ENCODE peak calls at places on chromosomes 16 and 17, in nine cellular contexts. One of them, this sample, is unnamed. For H3K4me1, the result is how much of the 10 kb centered on the place peaks cover.

GRCh38 chr16:16041196-16041892 is 91.9 kb downstream of the ABCC1 start:
- DNase-seq in HCT116: no peak
- DNase-seq in mammary epithelial cell: no peak
- DNase-seq in prostate gland: peak
- DNase-seq in uterus: no peak
- DNase-seq in upper lobe of right lung: no peak
- DNase-seq in adrenal gland: no peak
- DNase-seq in upper lobe of left lung: no peak
- DNase-seq in pancreas: no peak
- DNase-seq in this sample: no peak

GRCh38 chr17:59837362-59838195 is 55.2 kb downstream of the TUBD1 start:
- DNase-seq in prostate gland: peak
- DNase-seq in uterus: peak
- DNase-seq in HCT116: peak
- DNase-seq in upper lobe of left lung: no peak
- DNase-seq in adrenal gland: peak
- DNase-seq in mammary epithelial cell: peak
- DNase-seq in upper lobe of right lung: no peak
- DNase-seq in pancreas: peak
- DNase-seq in this sample: peak

GRCh38 chr17:75476274-75476673 is 19.8 kb downstream of the TMEM94 start:
- DNase-seq in uterus: peak
- DNase-seq in prostate gland: no peak
- DNase-seq in HCT116: no peak
- DNase-seq in adrenal gland: peak
- DNase-seq in upper lobe of right lung: no peak
- DNase-seq in upper lobe of left lung: no peak
- DNase-seq in pancreas: no peak
- DNase-seq in mammary epithelial cell: no peak
- DNase-seq in this sample: no peak

GRCh38 chr17:78883533-78884131 is 19.4 kb downstream of the CEP295NL start:
- DNase-seq in upper lobe of left lung: peak
- DNase-seq in uterus: peak
- DNase-seq in HCT116: peak
- DNase-seq in pancreas: peak
- DNase-seq in adrenal gland: peak
- DNase-seq in upper lobe of right lung: peak
- DNase-seq in prostate gland: peak
- DNase-seq in mammary epithelial cell: peak
- DNase-seq in this sample: peak

GRCh38 chr17:1590031-1590746 is 27.6 kb upstream of the PITPNA start:
- DNase-seq in uterus: peak
- DNase-seq in adrenal gland: peak
- DNase-seq in prostate gland: no peak
- DNase-seq in upper lobe of left lung: no peak
- DNase-seq in mammary epithelial cell: peak
- DNase-seq in upper lobe of right lung: no peak
- DNase-seq in HCT116: peak
- DNase-seq in pancreas: no peak
- DNase-seq in this sample: peak

GRCh38 chr16:4850211-4850610 is 2.9 kb downstream of the UBN1 start:
- DNase-seq in upper lobe of left lung: no peak
- DNase-seq in pancreas: no peak
- DNase-seq in prostate gland: no peak
- DNase-seq in upper lobe of right lung: no peak
- DNase-seq in mammary epithelial cell: no peak
- DNase-seq in HCT116: no peak
- DNase-seq in adrenal gland: no peak
- DNase-seq in uterus: no peak
- DNase-seq in this sample: no peak

GRCh38 chr16:75122609-75123008 is 6.0 kb upstream of the LDHD start:
- DNase-seq in upper lobe of right lung: no peak
- DNase-seq in pancreas: no peak
- DNase-seq in mammary epithelial cell: no peak
- DNase-seq in upper lobe of left lung: no peak
- DNase-seq in prostate gland: no peak
- DNase-seq in adrenal gland: no peak
- DNase-seq in HCT116: no peak
- DNase-seq in uterus: no peak
- DNase-seq in this sample: no peak

GRCh38 chr16:89646906-89647305 is 10.6 kb downstream of the CHMP1A start:
- DNase-seq in uterus: no peak
- DNase-seq in upper lobe of right lung: no peak
- DNase-seq in HCT116: no peak
- DNase-seq in pancreas: no peak
- DNase-seq in upper lobe of left lung: no peak
- DNase-seq in adrenal gland: no peak
- DNase-seq in prostate gland: no peak
- DNase-seq in mammary epithelial cell: peak
- DNase-seq in this sample: no peak

GRCh38 chr16:56310685-56311084 is 114.7 kb downstream of the AMFR start:
- DNase-seq in mammary epithelial cell: no peak
- DNase-seq in uterus: no peak
- DNase-seq in upper lobe of right lung: no peak
- DNase-seq in pancreas: no peak
- DNase-seq in prostate gland: no peak
- DNase-seq in upper lobe of left lung: no peak
- DNase-seq in HCT116: no peak
- DNase-seq in adrenal gland: no peak
- DNase-seq in this sample: no peak

GRCh38 chr17:74427048-74427762 is 4.7 kb upstream of the GPRC5C start:
- DNase-seq in pancreas: peak
- DNase-seq in upper lobe of left lung: no peak
- DNase-seq in HCT116: no peak
- DNase-seq in adrenal gland: no peak
- DNase-seq in prostate gland: peak
- DNase-seq in mammary epithelial cell: peak
- DNase-seq in uterus: no peak
- DNase-seq in upper lobe of right lung: peak
- DNase-seq in this sample: peak

GRCh38 chr17:66964083-66964771 is at the start of gene CACNG4:
- DNase-seq in HCT116: no peak
- DNase-seq in upper lobe of left lung: peak
- DNase-seq in mammary epithelial cell: no peak
- DNase-seq in uterus: no peak
- DNase-seq in adrenal gland: no peak
- DNase-seq in prostate gland: no peak
- DNase-seq in upper lobe of right lung: no peak
- DNase-seq in pancreas: no peak
- DNase-seq in this sample: no peak
- H3K4me3 ChIP-seq in HCT116: no peak
- H3K4me3 ChIP-seq in upper lobe of left lung: peak
- H3K4me3 ChIP-seq in mammary epithelial cell: peak
- H3K4me3 ChIP-seq in uterus: peak
- H3K4me3 ChIP-seq in adrenal gland: no peak
- H3K4me3 ChIP-seq in prostate gland: peak
- H3K4me3 ChIP-seq in upper lobe of right lung: peak
- H3K4me3 ChIP-seq in pancreas: peak
- H3K4me3 ChIP-seq in this sample: peak

GRCh38 chr16:17377360-17378324 is 93.1 kb downstream of the XYLT1 start:
- DNase-seq in adrenal gland: no peak
- DNase-seq in upper lobe of left lung: no peak
- DNase-seq in HCT116: no peak
- DNase-seq in upper lobe of right lung: no peak
- DNase-seq in pancreas: no peak
- DNase-seq in prostate gland: no peak
- DNase-seq in uterus: peak
- DNase-seq in mammary epithelial cell: no peak
- DNase-seq in this sample: no peak

GRCh38 chr16:17372383-17372782 is 98.4 kb downstream of the XYLT1 start:
- DNase-seq in pancreas: no peak
- DNase-seq in upper lobe of left lung: no peak
- DNase-seq in mammary epithelial cell: no peak
- DNase-seq in adrenal gland: no peak
- DNase-seq in prostate gland: no peak
- DNase-seq in upper lobe of right lung: no peak
- DNase-seq in HCT116: no peak
- DNase-seq in uterus: no peak
- DNase-seq in this sample: no peak

GRCh38 chr16:17373533-17373932 is 97.2 kb downstream of the XYLT1 start:
- DNase-seq in HCT116: no peak
- DNase-seq in pancreas: no peak
- DNase-seq in adrenal gland: no peak
- DNase-seq in upper lobe of right lung: no peak
- DNase-seq in mammary epithelial cell: no peak
- DNase-seq in upper lobe of left lung: no peak
- DNase-seq in uterus: no peak
- DNase-seq in prostate gland: no peak
- DNase-seq in this sample: no peak

GRCh38 chr16:17374668-17375255 is 96.0 kb downstream of the XYLT1 start:
- DNase-seq in prostate gland: no peak
- DNase-seq in HCT116: no peak
- DNase-seq in upper lobe of right lung: no peak
- DNase-seq in pancreas: no peak
- DNase-seq in uterus: no peak
- DNase-seq in upper lobe of left lung: no peak
- DNase-seq in adrenal gland: no peak
- DNase-seq in mammary epithelial cell: no peak
- DNase-seq in this sample: no peak

DNA sequence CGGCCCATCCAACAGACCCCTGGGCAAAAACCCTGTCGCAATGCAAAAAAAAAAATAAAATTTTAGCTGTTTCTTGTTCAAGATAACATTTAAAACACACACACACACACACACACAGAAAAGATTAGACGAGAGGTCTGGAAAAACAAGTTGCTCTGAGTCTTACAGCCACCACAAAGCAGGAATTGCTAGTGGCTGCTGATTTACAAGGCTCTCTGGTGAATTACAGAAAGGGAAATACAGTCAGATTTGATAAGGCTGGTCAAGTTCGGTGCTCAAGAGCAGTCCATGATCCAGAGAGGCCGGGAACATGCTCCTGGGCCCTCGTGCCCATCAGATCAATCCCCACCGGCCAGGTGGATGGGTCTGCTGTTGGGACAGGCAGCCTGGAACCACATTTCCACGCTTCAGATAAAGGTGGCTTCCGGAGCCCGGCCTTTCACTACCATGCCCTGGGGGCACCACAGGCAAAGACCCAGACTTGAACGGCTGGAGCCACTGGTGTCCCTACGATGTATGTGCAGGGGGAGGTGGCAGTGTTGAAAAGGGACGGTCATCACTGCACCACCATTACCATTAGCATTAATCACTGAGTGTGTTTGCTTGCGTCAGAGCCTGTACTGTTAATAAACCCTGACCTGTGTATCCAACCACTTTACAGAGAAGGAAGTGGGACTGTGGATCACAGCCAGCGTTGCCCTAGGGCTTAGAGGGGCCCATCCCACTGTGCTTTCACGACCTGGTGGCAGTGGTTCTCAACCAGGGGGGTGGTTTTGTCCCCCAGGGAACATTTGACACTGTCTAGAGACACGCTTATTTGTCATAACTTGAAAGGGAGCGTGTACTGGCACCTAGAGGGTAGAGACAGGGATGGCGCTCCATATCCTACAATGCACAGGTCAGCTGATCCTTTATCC is 95.1 kb downstream of the XYLT1 start:
- DNase-seq in prostate gland: peak
- DNase-seq in adrenal gland: no peak
- DNase-seq in pancreas: no peak
- DNase-seq in HCT116: no peak
- DNase-seq in upper lobe of right lung: no peak
- DNase-seq in uterus: no peak
- DNase-seq in upper lobe of left lung: no peak
- DNase-seq in mammary epithelial cell: no peak
- DNase-seq in this sample: no peak
- H3K4me1 ChIP-seq in prostate gland: under half
- H3K4me1 ChIP-seq in adrenal gland: under half
- H3K4me1 ChIP-seq in pancreas: under half
- H3K4me1 ChIP-seq in HCT116: under half
- H3K4me1 ChIP-seq in upper lobe of right lung: under half
- H3K4me1 ChIP-seq in uterus: under half
- H3K4me1 ChIP-seq in upper lobe of left lung: under half
- H3K4me1 ChIP-seq in mammary epithelial cell: under half
- H3K4me1 ChIP-seq in this sample: under half

GRCh38 chr17:15247891-15248529 is 17.1 kb downstream of the PMP22 start:
- DNase-seq in prostate gland: no peak
- DNase-seq in upper lobe of right lung: no peak
- DNase-seq in pancreas: no peak
- DNase-seq in upper lobe of left lung: no peak
- DNase-seq in HCT116: no peak
- DNase-seq in uterus: no peak
- DNase-seq in adrenal gland: no peak
- DNase-seq in mammary epithelial cell: peak
- DNase-seq in this sample: no peak
- TF ChIP-seq CTCF in prostate gland: peak
- TF ChIP-seq CTCF in upper lobe of right lung: no peak
- TF ChIP-seq CTCF in pancreas: no peak
- TF ChIP-seq CTCF in upper lobe of left lung: no peak
- TF ChIP-seq CTCF in HCT116: peak
- TF ChIP-seq CTCF in uterus: no peak
- TF ChIP-seq CTCF in adrenal gland: no peak
- TF ChIP-seq CTCF in mammary epithelial cell: peak
- TF ChIP-seq CTCF in this sample: no peak

GRCh38 chr17:51103050-51103449 is 17.6 kb downstream of the SPAG9 start:
- DNase-seq in uterus: no peak
- DNase-seq in HCT116: no peak
- DNase-seq in pancreas: no peak
- DNase-seq in upper lobe of right lung: no peak
- DNase-seq in adrenal gland: no peak
- DNase-seq in upper lobe of left lung: no peak
- DNase-seq in prostate gland: no peak
- DNase-seq in mammary epithelial cell: no peak
- DNase-seq in this sample: no peak

GRCh38 chr17:51107666-51108227 is 12.9 kb downstream of the SPAG9 start:
- DNase-seq in adrenal gland: no peak
- DNase-seq in upper lobe of right lung: no peak
- DNase-seq in HCT116: no peak
- DNase-seq in pancreas: no peak
- DNase-seq in uterus: no peak
- DNase-seq in mammary epithelial cell: no peak
- DNase-seq in prostate gland: no peak
- DNase-seq in upper lobe of left lung: no peak
- DNase-seq in this sample: no peak

GRCh38 chr17:51097708-51098446 is 22.8 kb downstream of the SPAG9 start:
- DNase-seq in adrenal gland: no peak
- DNase-seq in HCT116: no peak
- DNase-seq in upper lobe of left lung: no peak
- DNase-seq in pancreas: no peak
- DNase-seq in prostate gland: no peak
- DNase-seq in mammary epithelial cell: peak
- DNase-seq in upper lobe of right lung: no peak
- DNase-seq in uterus: no peak
- DNase-seq in this sample: peak

DNA sequence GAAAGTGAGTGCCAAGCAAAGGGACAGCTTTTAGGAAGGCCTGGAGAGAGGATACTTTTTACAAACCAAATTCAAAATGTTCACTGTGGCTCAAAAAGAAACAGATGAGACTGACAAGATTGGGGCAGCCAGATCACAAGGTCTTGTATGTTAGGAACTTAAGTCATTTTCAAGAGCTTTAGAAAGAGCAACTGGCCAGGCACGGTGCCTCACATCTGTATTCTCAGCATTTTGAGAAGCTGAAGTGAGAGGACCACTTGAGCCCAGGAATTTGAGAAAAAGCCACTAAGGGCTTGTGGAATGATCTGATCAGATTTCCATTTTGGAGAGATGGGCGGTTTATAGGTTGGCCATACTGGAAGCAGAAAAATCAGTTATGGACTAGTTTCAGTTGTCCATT is 17.2 kb downstream of the SPAG9 start:
- DNase-seq in adrenal gland: no peak
- DNase-seq in upper lobe of left lung: no peak
- DNase-seq in uterus: no peak
- DNase-seq in upper lobe of right lung: no peak
- DNase-seq in HCT116: no peak
- DNase-seq in mammary epithelial cell: no peak
- DNase-seq in prostate gland: no peak
- DNase-seq in pancreas: no peak
- DNase-seq in this sample: peak
- H3K4me3 ChIP-seq in adrenal gland: no peak
- H3K4me3 ChIP-seq in upper lobe of left lung: no peak
- H3K4me3 ChIP-seq in uterus: no peak
- H3K4me3 ChIP-seq in upper lobe of right lung: no peak
- H3K4me3 ChIP-seq in HCT116: no peak
- H3K4me3 ChIP-seq in mammary epithelial cell: no peak
- H3K4me3 ChIP-seq in prostate gland: no peak
- H3K4me3 ChIP-seq in pancreas: no peak
- H3K4me3 ChIP-seq in this sample: no peak